ENCODE peak calls at places on chromosomes 16 and 17, in eight cellular contexts. Q, D, Y, J, M, V, C and I are unnamed samples. For H3K4me1, the result is how much of the 10 kb centered on the place peaks cover.

GRCh38 chr17:47735139-47735464 is 2.1 kb downstream of the TBX21 start:
- DNase-seq in Q (no peak), D (no peak), Y (no peak), J (no peak), M (no peak), V (no peak), C (no peak), I (no peak)

GRCh38 chr17:1755993-1756306 is 5.9 kb upstream of the SERPINF1 start:
- DNase-seq in Q (no peak), D (no peak), Y (no peak), J (no peak), M (no peak), V (no peak), C (no peak), I (peak)

GRCh38 chr17:58302171-58302918 is 21.6 kb upstream of the MPO start:
- DNase-seq in Q (no peak), D (no peak), Y (no peak), J (no peak), M (no peak), V (no peak), C (peak), I (no peak)

GRCh38 chr17:13594762-13595697 is 6.7 kb downstream of the HS3ST3A1 start:
- DNase-seq in Q (peak), D (peak), Y (peak), J (peak), M (peak), V (peak), C (no peak), I (peak)

GRCh38 chr17:59375858-59376257 is 44.4 kb downstream of the YPEL2 start:
- DNase-seq in Q (no peak), D (peak), Y (no peak), J (no peak), M (no peak), V (no peak), C (no peak), I (no peak)

GRCh38 chr17:80826955-80827645 is 164.5 kb upstream of the CHMP6 start:
- DNase-seq in Q (peak), D (no peak), Y (peak), J (no peak), M (peak), V (peak), C (peak), I (peak)

GRCh38 chr17:82302991-82303943 is 14.1 kb downstream of the CD7 start:
- DNase-seq in Q (no peak), D (no peak), Y (no peak), J (no peak), M (no peak), V (no peak), C (no peak), I (no peak)

GRCh38 chr16:25210758-25211157 is 6.0 kb upstream of the AQP8 start:
- DNase-seq in Q (peak), D (no peak), Y (peak), J (no peak), M (peak), V (no peak), C (no peak), I (no peak)

GRCh38 chr17:9549215-9549614 is 26.4 kb downstream of the STX8 start:
- DNase-seq in Q (no peak), D (no peak), Y (no peak), J (no peak), M (no peak), V (no peak), C (no peak), I (no peak)

GRCh38 chr17:18950944-18951905 is 740 bp upstream of the SLC5A10 start:
- DNase-seq in Q (no peak), D (no peak), Y (no peak), J (no peak), M (no peak), V (no peak), C (peak), I (peak)

GRCh38 chr17:74361613-74362391 is at the start of gene BTBD17:
- DNase-seq in Q (no peak), D (no peak), Y (peak), J (peak), M (peak), V (peak), C (no peak), I (peak)

GRCh38 chr17:50078430-50078829 is 16.7 kb upstream of the PDK2 start:
- DNase-seq in Q (no peak), D (no peak), Y (no peak), J (no peak), M (no peak), V (no peak), C (no peak), I (no peak)

GRCh38 chr17:1714488-1714979 is 4.4 kb upstream of the TLCD2 start:
- DNase-seq in Q (peak), D (no peak), Y (peak), J (peak), M (peak), V (peak), C (peak), I (peak)

GRCh38 chr16:65743558-65743957 is 621.7 kb upstream of the CDH11 start:
- DNase-seq in Q (no peak), D (no peak), Y (no peak), J (no peak), M (no peak), V (no peak), C (no peak), I (no peak)

GRCh38 chr17:82647593-82648164 is 565 bp downstream of the WDR45B start:
- DNase-seq in Q (no peak), D (no peak), Y (peak), J (peak), M (no peak), V (peak), C (peak), I (peak)

GRCh38 chr17:4648741-4649140 is 7.3 kb upstream of the ALOX15 start:
- DNase-seq in Q (no peak), D (no peak), Y (no peak), J (peak), M (peak), V (no peak), C (no peak), I (no peak)

GRCh38 chr17:40915721-40916256 is 21.7 kb downstream of the KRT23 start:
- DNase-seq in Q (peak), D (peak), Y (peak), J (no peak), M (peak), V (no peak), C (no peak), I (no peak)

GRCh38 chr17:80819422-80820164 is 172.0 kb upstream of the CHMP6 start:
- DNase-seq in Q (no peak), D (no peak), Y (no peak), J (no peak), M (no peak), V (no peak), C (peak), I (no peak)

GRCh38 chr17:69445132-69445531 is 30.6 kb downstream of the MAP2K6 start:
- DNase-seq in Q (no peak), D (no peak), Y (no peak), J (no peak), M (no peak), V (peak), C (no peak), I (no peak)

DNA sequence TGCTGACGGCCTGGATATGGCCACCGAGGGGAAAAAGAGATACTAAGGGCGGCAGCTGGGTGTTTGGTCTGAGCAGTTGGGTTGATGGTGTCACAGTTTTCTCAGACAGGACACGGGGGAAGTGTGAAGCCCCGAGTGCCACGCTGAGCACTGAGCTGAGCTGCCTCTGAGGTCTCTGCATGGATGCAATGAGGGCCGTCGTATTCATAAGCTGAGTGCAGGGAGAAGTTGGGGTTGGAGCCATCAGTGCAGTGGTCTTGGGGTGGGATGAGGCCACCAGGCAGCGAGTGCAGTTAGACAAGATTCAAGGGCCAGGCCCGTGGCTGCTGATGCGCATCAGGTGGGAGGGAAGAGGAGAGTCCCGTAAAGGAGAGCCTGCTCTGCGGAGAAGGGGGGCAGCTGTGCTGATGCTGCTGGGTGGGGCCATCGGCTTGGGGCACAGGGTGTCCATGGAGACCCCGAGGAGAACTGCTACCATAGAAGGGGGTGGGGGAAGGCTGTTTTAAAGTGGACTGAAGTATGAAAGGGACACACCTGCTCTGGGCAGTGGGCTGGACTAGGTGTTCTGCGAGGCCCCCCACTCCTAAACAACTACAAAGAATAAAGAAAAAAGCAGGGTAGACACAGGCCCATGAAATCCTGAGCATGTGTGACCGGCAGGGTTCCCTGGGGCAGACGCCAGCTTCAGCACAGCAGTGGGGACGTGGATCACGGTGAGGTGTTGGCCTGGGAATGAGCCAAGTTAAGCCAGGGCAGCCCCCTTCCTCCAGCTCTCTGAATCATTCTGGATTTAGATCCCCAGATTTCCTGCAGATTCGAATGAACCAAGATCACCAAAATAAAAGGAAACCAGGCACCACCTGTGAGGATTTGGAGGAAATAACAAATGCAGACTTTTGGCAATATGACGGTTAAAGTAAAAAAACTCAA is 19.7 kb downstream of the IL34 start:
- DNase-seq in Q (no peak), D (no peak), Y (no peak), J (no peak), M (no peak), V (peak), C (peak), I (no peak)
- H3K27ac ChIP-seq in Q (no peak), D (no peak), Y (no peak), J (no peak), M (no peak), V (no peak), C (no peak), I (no peak)

DNA sequence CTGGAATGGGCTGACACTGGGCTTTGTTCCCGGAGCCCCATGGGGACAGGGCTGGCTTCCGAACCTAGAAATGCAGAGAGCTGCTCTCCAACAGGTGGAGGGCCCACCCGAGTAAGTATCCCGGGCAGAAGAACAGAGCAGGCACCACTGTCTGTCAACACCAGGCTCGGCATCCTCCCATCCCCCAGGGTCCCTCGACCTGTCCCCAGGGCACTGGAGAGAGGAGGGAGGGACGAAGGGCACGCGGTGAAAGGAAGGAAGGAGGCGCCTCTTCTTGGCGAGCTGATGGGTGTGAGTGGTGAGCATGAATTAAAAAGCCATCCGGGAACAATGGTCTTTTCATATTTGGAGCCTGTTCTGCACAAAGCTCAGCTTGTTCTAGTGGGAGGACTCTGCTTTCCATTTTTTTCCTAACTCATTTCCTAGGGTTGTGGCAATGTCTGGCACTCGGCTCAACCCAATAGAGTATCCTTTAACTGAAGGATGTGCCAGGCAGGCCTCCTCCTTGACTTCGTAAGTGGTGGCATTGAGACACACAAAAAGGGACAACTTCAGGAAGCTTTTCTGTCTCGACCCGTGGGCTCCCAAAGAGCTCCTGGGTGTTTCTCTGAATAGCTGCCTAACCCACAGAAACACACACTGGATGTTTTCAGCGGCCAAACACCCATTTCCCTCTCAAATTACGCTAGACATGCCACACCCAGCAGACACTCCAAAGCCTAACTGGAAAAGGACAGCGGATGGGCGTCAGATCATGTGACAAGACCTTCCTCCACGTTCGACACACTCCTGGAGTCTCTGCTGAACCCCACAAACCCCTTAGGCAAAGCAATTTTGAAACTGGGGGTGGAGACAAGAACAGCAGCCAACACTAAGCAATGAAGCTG is 47.7 kb downstream of the ZFHX3 start:
- DNase-seq in Q (peak), D (no peak), Y (peak), J (peak), M (peak), V (no peak), C (no peak), I (no peak)
- H3K4me1 ChIP-seq in Q (under half), D (under half), Y (under half), J (under half), M (under half), V (under half), C (under half), I (under half)

GRCh38 chr16:3262517-3262916 is 6.1 kb upstream of the MEFV start:
- DNase-seq in Q (no peak), D (no peak), Y (no peak), J (no peak), M (no peak), V (no peak), C (no peak), I (no peak)
- H3K9ac ChIP-seq in Q (no peak), D (no peak), Y (no peak), J (no peak), M (no peak), V (no peak), C (no peak), I (no peak)

GRCh38 chr17:56910509-56911235 is 3.2 kb downstream of the TRIM25 start:
- DNase-seq in Q (no peak), D (no peak), Y (no peak), J (no peak), M (no peak), V (no peak), C (no peak), I (no peak)
- H3K27ac ChIP-seq in Q (no peak), D (peak), Y (no peak), J (peak), M (no peak), V (no peak), C (peak), I (no peak)

DNA sequence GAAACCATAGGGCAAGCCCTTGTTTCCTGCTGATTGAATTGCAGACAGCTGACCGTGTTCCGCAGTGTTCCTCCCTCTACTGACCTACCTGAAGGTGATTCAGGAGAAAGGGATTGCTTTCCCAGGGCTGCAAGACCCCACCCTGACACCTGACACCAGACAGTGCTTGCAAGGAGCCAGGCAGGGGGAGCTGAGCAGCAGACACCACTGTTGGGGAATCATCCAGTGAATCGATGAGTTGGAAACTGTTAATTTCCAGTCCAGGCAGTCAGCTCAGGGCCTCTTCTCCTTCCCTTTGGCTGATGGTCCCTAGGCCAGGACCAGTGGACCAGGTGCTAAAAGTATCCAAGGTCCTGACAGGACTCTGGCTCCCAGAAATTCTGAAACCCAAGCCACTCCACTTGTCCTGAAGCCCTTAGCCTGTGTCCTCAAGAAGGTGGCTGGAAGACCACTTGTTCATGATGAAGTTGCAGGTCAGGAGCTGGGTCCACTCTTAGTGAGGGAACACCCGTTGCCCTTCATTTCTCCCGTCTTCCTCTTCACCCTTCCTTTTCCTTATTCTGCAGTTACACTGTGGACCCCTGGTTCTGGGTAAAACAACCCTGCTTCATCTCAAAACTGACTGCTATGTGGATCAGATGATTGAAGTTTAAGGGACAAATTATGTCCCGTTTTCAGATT is 9.5 kb upstream of the UNK start:
- DNase-seq in Q (no peak), D (no peak), Y (no peak), J (no peak), M (peak), V (no peak), C (peak), I (peak)
- H3K4me1 ChIP-seq in Q (under half), D (under half), Y (under half), J (under half), M (under half), V (under half), C (under half), I (under half)

GRCh38 chr16:57619606-57620315 is 8.7 kb upstream of the ADGRG1 start:
- DNase-seq in Q (no peak), D (no peak), Y (peak), J (peak), M (no peak), V (no peak), C (peak), I (peak)

GRCh38 chr16:57619133-57619605 is 9.3 kb upstream of the ADGRG1 start:
- DNase-seq in Q (no peak), D (no peak), Y (no peak), J (no peak), M (no peak), V (no peak), C (peak), I (peak)

GRCh38 chr16:57621521-57622268 is 6.7 kb upstream of the ADGRG1 start:
- DNase-seq in Q (no peak), D (no peak), Y (peak), J (no peak), M (no peak), V (no peak), C (peak), I (peak)

GRCh38 chr16:57622361-57623250 is 5.8 kb upstream of the ADGRG1 start:
- DNase-seq in Q (no peak), D (no peak), Y (no peak), J (no peak), M (no peak), V (no peak), C (peak), I (no peak)

DNA sequence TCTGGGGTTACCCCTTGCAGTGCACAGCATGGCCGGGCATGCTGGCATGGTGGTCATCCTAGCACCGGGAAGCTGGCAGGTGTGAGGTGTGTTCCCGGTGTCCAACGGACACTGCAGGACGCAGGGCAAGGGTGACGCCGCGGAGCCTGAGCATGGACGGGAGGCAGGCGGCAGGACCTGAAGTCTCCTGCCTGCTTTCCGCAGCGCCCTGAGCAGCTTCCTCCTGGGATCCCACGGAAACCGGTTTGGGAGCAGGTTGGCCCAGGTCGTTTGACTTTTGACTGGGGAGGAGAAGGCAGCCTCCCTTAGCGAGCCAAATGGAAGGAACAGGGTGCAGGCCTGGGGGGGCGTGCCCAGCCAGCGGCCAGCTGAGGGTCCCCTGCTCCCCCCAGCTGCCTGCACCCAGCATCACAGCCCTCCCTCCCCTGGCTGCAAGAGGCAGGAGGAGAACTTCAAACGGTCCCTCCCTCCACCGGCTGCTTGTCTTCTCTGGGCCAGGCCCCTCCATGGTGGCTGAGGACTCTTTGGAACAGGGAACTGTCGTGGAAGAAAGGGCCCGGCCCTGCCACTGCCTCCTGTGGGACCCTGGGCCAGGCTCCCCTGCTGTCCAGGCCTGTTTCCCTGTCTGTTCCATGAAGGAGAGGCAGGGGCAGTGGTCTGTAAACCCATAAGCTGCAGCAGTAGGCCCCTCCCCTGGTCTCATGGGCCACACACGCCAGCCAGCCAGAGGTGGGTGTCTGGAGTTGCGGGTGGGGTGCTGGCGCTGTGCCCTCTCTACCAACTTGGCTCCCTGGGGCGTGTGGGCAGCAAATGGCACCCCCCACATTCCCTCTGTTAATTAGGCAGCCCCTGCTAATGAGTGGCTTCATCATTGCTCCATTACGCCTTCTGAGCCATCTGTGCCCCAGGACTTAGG is 7.9 kb upstream of the ADGRG1 start:
- DNase-seq in Q (no peak), D (no peak), Y (peak), J (peak), M (no peak), V (no peak), C (peak), I (peak)
- H3K9ac ChIP-seq in Q (no peak), D (no peak), Y (peak), J (peak), M (no peak), V (no peak), C (peak), I (no peak)

DNA sequence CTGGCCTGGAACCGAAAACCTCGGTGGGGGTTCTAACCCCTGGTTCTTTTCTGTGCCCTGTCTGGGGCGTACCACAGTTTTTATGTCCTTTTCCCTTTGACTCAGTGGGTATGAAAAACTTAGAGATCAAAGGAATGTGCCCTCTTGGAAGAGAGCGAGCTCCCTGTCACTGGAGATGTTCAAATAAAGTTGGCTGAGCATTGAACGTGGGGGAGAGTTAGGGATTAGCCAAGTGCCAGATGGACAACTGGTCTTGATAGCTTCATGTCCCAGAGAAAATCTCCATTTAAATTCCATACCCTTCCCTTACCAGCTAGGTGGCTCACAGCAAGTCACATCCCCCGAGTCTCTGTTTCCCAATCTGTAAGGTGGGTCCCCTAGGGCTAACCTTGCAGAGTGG is 9.5 kb downstream of the ADGRG1 start:
- DNase-seq in Q (no peak), D (no peak), Y (no peak), J (no peak), M (no peak), V (no peak), C (no peak), I (no peak)
- H3K27ac ChIP-seq in Q (no peak), D (no peak), Y (no peak), J (no peak), M (no peak), V (peak), C (peak), I (peak)

GRCh38 chr16:84648595-84649510 is 542 bp downstream of the KLHL36 start:
- DNase-seq in Q (no peak), D (no peak), Y (peak), J (peak), M (peak), V (no peak), C (peak), I (peak)
- H3K4me1 ChIP-seq in Q (under half), D (under half), Y (under half), J (under half), M (under half), V (under half), C (under half), I (under half)